ENCODE peak calls at places on chromosomes 2 and 18, in four cellular contexts. U is H1, F is H9, B is mesenchymal stem cell. O is an unnamed sample.

GRCh38 chr2:173030541-173031485 is 44.8 kb upstream of the MAP3K20 start:
- DNase-seq in F (no peak), U (no peak), B (no peak), O (no peak)

GRCh38 chr2:104702451-104702850 is 151.5 kb upstream of the POU3F3 start:
- DNase-seq in B (no peak), F (no peak), U (no peak), O (peak)

GRCh38 chr2:63344575-63345284 is 243.5 kb downstream of the WDPCP start:
- DNase-seq in B (no peak), F (no peak), U (no peak), O (no peak)

GRCh38 chr2:28336993-28337627 is 55.5 kb upstream of the FOSL2 start:
- DNase-seq in F (no peak), U (no peak), B (no peak), O (no peak)

GRCh38 chr18:58103339-58103930 is 59.4 kb downstream of the NEDD4L start:
- DNase-seq in B (peak), U (no peak), F (no peak), O (no peak)

GRCh38 chr18:79887181-79888000 is 64.1 kb downstream of the SLC66A2 start:
- DNase-seq in B (no peak), F (no peak), U (no peak), O (no peak)

GRCh38 chr2:152573168-152573567 is 144.1 kb downstream of the PRPF40A start:
- DNase-seq in B (peak), U (no peak), F (no peak), O (no peak)

GRCh38 chr2:1556776-1557466 is 143.7 kb downstream of the TPO start:
- DNase-seq in B (peak), U (no peak), F (no peak), O (no peak)

GRCh38 chr2:197090713-197091367 is 164.3 kb upstream of the PGAP1 start:
- DNase-seq in U (no peak), F (peak), B (no peak), O (no peak)
- H2BK12ac ChIP-seq in U (no peak), F (no peak), B (peak), O (no peak)

GRCh38 chr2:21453728-21454127 is 330.0 kb downstream of the TDRD15 start:
- DNase-seq in B (peak), F (no peak), U (no peak), O (no peak)
- H3K4ac ChIP-seq in B (peak), F (no peak), U (no peak), O (no peak)

GRCh38 chr2:219560037-219560892 is 11.1 kb downstream of the OBSL1 start:
- DNase-seq in F (no peak), B (no peak), U (no peak), O (no peak)

GRCh38 chr2:219561179-219562048 is 9.9 kb downstream of the OBSL1 start:
- DNase-seq in B (no peak), F (peak), U (no peak), O (no peak)

GRCh38 chr2:219559156-219559915 is 12.0 kb downstream of the OBSL1 start:
- DNase-seq in B (no peak), U (no peak), F (no peak), O (no peak)

GRCh38 chr2:219562049-219563020 is 9.0 kb downstream of the OBSL1 start:
- DNase-seq in F (peak), U (no peak), B (no peak), O (no peak)

DNA sequence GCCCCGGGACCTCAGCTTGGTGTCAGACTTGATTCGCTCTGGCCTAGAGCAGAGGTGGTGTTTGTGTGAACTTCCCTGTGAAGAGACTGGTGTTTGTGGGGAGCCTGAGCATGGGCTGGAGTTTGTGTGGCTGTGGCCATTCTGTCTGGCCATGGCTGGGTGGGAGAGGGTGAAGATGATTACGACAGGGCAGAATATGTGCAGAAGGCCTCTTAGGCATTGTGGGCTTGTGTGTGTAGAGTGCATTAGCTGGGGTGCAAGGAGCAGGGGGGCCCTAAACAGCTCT is 10.5 kb downstream of the OBSL1 start:
- DNase-seq in B (no peak), F (no peak), U (no peak), O (no peak)
- H2BK12ac ChIP-seq in B (no peak), F (no peak), U (peak), O (no peak)

DNA sequence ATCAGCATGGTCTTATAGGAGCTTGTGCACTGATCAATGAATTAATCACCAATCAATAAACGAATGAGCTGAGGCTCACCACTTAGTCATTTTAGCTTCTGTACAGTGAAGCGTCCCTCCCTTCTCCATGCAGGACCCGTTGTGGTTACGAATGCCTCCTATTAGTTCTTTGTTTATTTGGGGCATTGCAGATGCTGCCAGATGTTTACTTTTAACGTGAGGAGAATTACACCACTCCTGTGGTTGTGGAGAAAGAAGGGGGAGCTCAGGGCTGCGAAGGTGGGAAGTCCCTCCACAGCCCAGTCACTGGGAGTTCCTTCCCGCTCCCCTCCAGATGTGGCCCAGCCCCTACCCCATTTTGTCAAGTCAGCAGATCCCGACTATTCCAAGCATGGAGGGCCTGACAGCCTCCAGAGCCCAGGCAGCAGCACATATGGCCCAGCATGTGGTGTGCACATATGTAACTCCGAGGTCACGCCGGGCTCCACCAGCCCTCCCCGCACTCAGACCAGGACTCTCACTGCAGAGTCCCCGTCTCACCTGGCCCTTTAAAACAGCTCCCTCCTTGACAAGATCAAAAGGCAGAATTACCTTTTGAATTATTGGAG is 20.9 kb downstream of the PKDCC start:
- DNase-seq in U (no peak), F (no peak), B (peak), O (no peak)
- H3K4ac ChIP-seq in U (no peak), F (no peak), B (no peak), O (no peak)

GRCh38 chr2:20551231-20551944 is 99.5 kb downstream of the HS1BP3 start:
- DNase-seq in B (no peak), F (no peak), U (no peak), O (no peak)
- H2BK12ac ChIP-seq in B (no peak), F (no peak), U (no peak), O (no peak)

DNA sequence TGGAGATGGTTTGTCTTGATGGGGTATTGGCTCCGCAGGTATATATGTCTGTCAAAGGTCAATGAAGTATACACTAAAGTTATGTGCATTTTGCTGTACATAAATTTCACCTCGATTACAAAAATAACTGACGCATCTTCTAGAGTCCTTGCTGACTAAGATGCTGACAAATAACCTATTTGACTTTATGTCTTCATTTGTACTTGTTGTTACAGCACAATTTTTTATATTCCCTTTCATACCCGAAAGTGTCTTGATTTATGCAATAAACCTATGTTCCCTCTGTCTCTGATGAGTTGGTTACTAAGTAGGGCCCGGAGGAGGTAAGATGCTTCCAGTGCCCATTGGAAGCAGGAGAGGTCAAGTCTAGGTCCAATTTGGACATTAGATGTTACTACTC is 93.5 kb downstream of the COPS8 start:
- DNase-seq in B (no peak), U (no peak), F (no peak), O (no peak)
- H3K4ac ChIP-seq in B (peak), U (no peak), F (no peak), O (no peak)

GRCh38 chr2:235557903-235558302 is 64.1 kb downstream of the AGAP1 start:
- DNase-seq in F (no peak), B (no peak), U (no peak), O (no peak)
- H2BK12ac ChIP-seq in F (no peak), B (no peak), U (no peak), O (no peak)

DNA sequence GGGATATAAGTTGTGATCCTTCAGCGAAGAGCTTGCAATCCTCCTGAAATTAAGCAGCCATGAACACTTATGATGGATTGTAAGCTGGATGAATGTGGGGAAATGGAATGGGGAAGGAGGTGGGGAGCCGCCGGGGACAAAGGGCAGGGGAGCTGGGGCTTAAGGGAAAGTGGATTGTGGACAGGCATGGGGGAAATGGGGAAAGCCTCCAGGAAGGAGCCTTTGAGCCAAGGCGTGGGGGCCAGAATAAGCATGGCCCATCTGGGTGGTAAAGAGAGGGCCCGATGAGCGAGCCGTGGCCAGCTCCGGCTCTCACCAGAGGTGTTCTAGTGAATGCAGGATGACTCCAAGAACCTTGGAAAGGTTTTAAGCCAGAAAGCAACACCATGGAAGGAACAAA is 124.0 kb downstream of the SMAD7 start:
- DNase-seq in B (no peak), F (peak), U (no peak), O (no peak)
- H3K4ac ChIP-seq in B (no peak), F (no peak), U (no peak), O (no peak)

GRCh38 chr18:60292186-60292585 is 80.4 kb downstream of the MC4R start:
- DNase-seq in U (no peak), F (no peak), B (no peak), O (no peak)
- H2BK12ac ChIP-seq in U (no peak), F (no peak), B (no peak), O (no peak)

O was measured in neuronal stem cell.